ENCODE peak calls at places on chromosome 20, in four cellular contexts. Q is ELF-1, R is HEK293T, C is cerebellar cortex. X is an unnamed sample.

GRCh38 chr20:32479697-32480140 is 105.4 kb downstream of the NOL4L start:
- DNase-seq in Q (no peak), R (no peak), C (no peak), X (no peak)

GRCh38 chr20:54350415-54350814 is 125.0 kb upstream of the DOK5 start:
- DNase-seq in Q (no peak), R (no peak), C (no peak), X (no peak)

GRCh38 chr20:57579898-57580447 is 19.1 kb downstream of the PCK1 start:
- DNase-seq in Q (peak), R (peak), C (no peak), X (no peak)

GRCh38 chr20:57795347-57795697 is 85.5 kb upstream of the PMEPA1 start:
- DNase-seq in Q (no peak), R (no peak), C (no peak), X (no peak)

GRCh38 chr20:59349277-59349676 is 48.9 kb downstream of the EDN3 start:
- DNase-seq in Q (no peak), R (no peak), C (no peak), X (no peak)

GRCh38 chr20:24657211-24657610 is 187.8 kb downstream of the SYNDIG1 start:
- DNase-seq in Q (no peak), R (no peak), C (no peak), X (no peak)

GRCh38 chr20:44409132-44409600 is 53.7 kb downstream of the HNF4A start:
- DNase-seq in Q (no peak), R (no peak), C (no peak), X (no peak)

GRCh38 chr20:47541355-47541922 is 39.8 kb downstream of the NCOA3 start:
- DNase-seq in Q (no peak), R (no peak), C (no peak), X (no peak)

GRCh38 chr20:8431538-8432434 is 299.7 kb downstream of the PLCB1 start:
- DNase-seq in Q (peak), R (no peak), C (peak), X (no peak)

GRCh38 chr20:11502051-11502450 is 415.6 kb upstream of the BTBD3 start:
- DNase-seq in Q (no peak), R (no peak), C (no peak), X (no peak)

GRCh38 chr20:17525650-17526049 is 5.5 kb downstream of the BFSP1 start:
- DNase-seq in Q (no peak), R (peak), C (peak), X (peak)

GRCh38 chr20:24899153-24899552 is 49.9 kb upstream of the CST7 start:
- DNase-seq in Q (no peak), R (no peak), C (no peak), X (no peak)

GRCh38 chr20:5173763-5174162 is 47.0 kb downstream of the CDS2 start:
- DNase-seq in Q (no peak), R (no peak), C (no peak), X (no peak)

GRCh38 chr20:35129647-35130069 is 17.5 kb downstream of the EDEM2 start:
- DNase-seq in Q (no peak), R (no peak), C (no peak), X (peak)

GRCh38 chr20:17534077-17534476 is 2.9 kb upstream of the BFSP1 start:
- DNase-seq in Q (no peak), R (no peak), C (no peak), X (no peak)

GRCh38 chr20:44012466-44013226 is 98.0 kb downstream of the TOX2 start:
- DNase-seq in Q (no peak), R (no peak), C (no peak), X (no peak)

GRCh38 chr20:60422848-60423247 is 464.6 kb downstream of the CDH26 start:
- DNase-seq in Q (no peak), R (no peak), C (no peak), X (no peak)

GRCh38 chr20:17680836-17681740 is 954 bp downstream of the RRBP1 start:
- DNase-seq in Q (peak), R (peak), C (peak), X (peak)

GRCh38 chr20:37598101-37598530 is 70.4 kb upstream of the BLCAP start:
- DNase-seq in Q (peak), R (no peak), C (no peak), X (no peak)

X was measured in HT-29.